ENCODE peak calls at places on chromosome 1, in eight cellular contexts. B is IMR-90, H is fibroblast of lung, G is PC-3, J is HepG2, E is Karpas-422, W is GM23338, A is DND-41. M is an unnamed sample. For H3K27me3 and H4K20me1, the result is how much of the 10 kb centered on the place peaks cover.

GRCh38 chr1:87410771-87411170 is 82.1 kb downstream of the LMO4 start:
- DNase-seq in B (peak), H (peak), G (no peak), J (no peak), E (peak), W (no peak), A (peak), M (no peak)

GRCh38 chr1:66247415-66248208 is 286.3 kb upstream of the SGIP1 start:
- DNase-seq in B (no peak), H (no peak), G (no peak), J (no peak), E (no peak), W (no peak), A (no peak), M (no peak)

GRCh38 chr1:8892026-8892425 is 13.5 kb upstream of the ENO1 start:
- DNase-seq in B (no peak), H (no peak), G (no peak), J (no peak), E (no peak), W (no peak), A (no peak), M (no peak)

GRCh38 chr1:205012416-205013140 is 30.4 kb upstream of the CNTN2 start:
- DNase-seq in B (no peak), H (no peak), G (no peak), J (no peak), E (no peak), W (no peak), A (no peak), M (no peak)

GRCh38 chr1:207034208-207034607 is 1.7 kb upstream of the C1orf116 start:
- DNase-seq in B (no peak), H (no peak), G (no peak), J (no peak), E (no peak), W (no peak), A (no peak), M (no peak)

GRCh38 chr1:176205322-176205914 is 1.7 kb downstream of the COP1 start:
- DNase-seq in B (peak), H (peak), G (peak), J (no peak), E (peak), W (no peak), A (no peak), M (peak)

GRCh38 chr1:24191860-24192259 is 4.8 kb upstream of the IFNLR1 start:
- DNase-seq in B (peak), H (peak), G (peak), J (no peak), E (peak), W (no peak), A (no peak), M (peak)

GRCh38 chr1:177975588-177976495 is 6.0 kb upstream of the SEC16B start:
- DNase-seq in B (peak), H (peak), G (no peak), J (no peak), E (no peak), W (no peak), A (no peak), M (no peak)

GRCh38 chr1:202648822-202649221 is 61.4 kb downstream of the SYT2 start:
- DNase-seq in B (no peak), H (no peak), G (no peak), J (no peak), E (no peak), W (no peak), A (no peak), M (no peak)

GRCh38 chr1:246794261-246795093 is 70.3 kb downstream of the SCCPDH start:
- DNase-seq in B (peak), H (peak), G (peak), J (no peak), E (no peak), W (no peak), A (no peak), M (peak)

DNA sequence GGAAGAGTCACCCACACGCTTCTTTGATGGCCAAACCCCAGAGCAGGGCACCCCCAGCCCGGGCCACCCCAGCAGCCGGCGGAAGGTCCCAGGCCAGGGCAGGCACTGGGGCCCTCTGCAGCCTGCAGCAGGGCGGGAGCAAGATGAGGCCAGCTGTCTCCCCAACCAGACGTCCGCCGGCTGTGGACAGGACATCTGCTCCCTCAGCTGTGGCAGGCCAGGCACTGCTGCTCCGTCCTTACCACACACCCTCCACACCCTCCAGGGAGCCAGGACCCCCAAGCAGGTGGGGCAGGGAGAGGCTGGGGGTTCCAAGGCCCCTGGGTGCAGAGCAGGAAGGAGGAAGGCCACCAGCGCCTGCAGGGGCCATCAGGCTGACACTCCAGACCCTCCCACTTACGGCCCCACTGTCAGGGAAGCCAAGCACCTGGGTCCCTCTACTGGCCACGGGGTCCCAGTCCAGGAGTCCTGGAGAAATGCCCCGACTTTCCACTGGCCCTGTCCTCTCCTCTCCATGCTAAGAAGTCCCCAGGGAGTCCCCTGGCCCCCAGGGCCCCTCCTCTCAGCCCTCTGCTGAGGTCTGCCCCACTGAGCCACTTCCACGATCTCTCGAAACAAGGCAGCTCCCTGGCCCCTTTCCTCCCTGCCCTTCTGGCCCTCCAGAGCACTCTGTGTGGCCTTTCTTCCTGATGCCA is 5.6 kb downstream of the WNT9A start:
- DNase-seq in B (no peak), H (no peak), G (no peak), J (no peak), E (no peak), W (peak), A (no peak), M (no peak)
- H3K27ac ChIP-seq in B (no peak), H (no peak), G (no peak), J (no peak), E (no peak), W (no peak), A (no peak), M (no peak)

DNA sequence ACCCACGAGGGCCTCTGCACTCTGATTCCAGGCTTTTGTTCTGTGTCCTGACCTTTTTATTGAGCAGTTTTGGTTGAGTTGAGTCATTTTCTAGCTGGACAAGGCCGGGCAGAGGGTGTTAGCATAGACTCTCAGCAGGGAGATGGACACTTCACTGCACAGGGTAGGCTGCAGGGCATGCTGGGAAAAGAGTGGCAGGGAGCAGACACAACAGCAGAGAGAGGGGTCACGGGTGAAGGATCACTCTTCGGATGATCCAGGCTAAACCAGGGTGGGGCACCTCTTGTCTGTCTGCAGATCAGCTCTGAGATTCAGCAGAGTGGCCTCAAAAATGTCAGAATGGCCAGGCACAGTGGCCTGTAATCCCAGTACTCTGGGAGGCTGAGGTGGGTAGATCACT is 144.5 kb downstream of the GRIK3 start:
- DNase-seq in B (no peak), H (no peak), G (no peak), J (no peak), E (no peak), W (no peak), A (no peak), M (no peak)
- H3K27me3 ChIP-seq in B (under half), H (under half), G (under half), J (under half), E (under half), W (under half), A (under half), M (under half)

DNA sequence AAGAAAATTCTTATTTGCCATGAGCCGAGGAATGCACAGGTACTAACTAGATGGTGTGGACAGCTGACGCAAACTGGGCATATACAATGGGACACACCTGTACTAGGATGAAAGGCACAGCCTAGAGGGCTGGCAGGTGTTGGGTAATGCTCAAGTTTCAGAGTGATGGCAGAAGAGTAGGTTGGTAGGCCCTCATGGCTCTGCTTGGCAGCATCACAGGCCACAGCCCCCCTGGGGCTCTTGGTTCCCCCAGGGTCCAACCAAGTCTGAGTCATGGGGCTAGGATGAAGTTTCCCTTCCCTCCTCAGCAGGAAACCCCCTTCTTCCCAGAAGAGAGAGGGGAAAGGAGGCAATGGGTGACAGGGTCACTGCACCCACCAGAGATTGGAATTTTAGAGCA is 35.2 kb downstream of the SPEN start:
- DNase-seq in B (no peak), H (no peak), G (no peak), J (no peak), E (peak), W (no peak), A (no peak), M (no peak)
- H4K20me1 ChIP-seq in B (under half), H (under half), G (under half), J (under half), E (under half), W (under half), A (half or more), M (under half)

DNA sequence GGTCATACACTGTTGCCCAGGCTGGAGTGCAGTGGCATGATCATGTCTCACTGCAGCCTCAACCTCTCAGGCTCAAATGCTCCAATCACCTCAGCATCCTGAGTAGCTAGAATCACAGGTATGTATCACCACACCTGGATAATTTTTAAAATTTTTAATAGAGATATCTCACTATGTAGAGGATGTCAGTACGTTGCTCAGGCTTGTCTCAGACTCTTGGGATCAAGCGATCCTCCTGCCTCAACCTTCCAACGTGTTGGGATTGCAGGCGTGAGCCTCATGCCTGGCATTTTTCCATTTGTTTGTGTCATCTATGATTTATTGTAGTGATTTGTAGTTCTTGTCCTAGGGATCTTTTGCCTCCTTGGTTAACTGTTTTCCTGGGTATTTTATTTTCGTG is 985.2 kb upstream of the B3GALT2 start:
- DNase-seq in B (no peak), H (no peak), G (no peak), J (no peak), E (no peak), W (no peak), A (no peak), M (no peak)
- H3K27ac ChIP-seq in B (no peak), H (no peak), G (no peak), J (no peak), E (no peak), W (no peak), A (no peak), M (no peak)

GRCh38 chr1:22626219-22626902 is 10.1 kb upstream of the C1QA start:
- DNase-seq in B (no peak), H (no peak), G (no peak), J (no peak), E (no peak), W (peak), A (no peak), M (no peak)
- H3K27me3 ChIP-seq in B (half or more), H (under half), G (under half), J (under half), E (under half), W (under half), A (under half), M (half or more)

GRCh38 chr1:229285424-229285823 is 14.5 kb downstream of the RAB4A start:
- DNase-seq in B (no peak), H (no peak), G (no peak), J (no peak), E (no peak), W (no peak), A (no peak), M (no peak)
- H4K20me1 ChIP-seq in B (under half), H (under half), G (under half), J (under half), E (under half), W (under half), A (under half), M (under half)

DNA sequence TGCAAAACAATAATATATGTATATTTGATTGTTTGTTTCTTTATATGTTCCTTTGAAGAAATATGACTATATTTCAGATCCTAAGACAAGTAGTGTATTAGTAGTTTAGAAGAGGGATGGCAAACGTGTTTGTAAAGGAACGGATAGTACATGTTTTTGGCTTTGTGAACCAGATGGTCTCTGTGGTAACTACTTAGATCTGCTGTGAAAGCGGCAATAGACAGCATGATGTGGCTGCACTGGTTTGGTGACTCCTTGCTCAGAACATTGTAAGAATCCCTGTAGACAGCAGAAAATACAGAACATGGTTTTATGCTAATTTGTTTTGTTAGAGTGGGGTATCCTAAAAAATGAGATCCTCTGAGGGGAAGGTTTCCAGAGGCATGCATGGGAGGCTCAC is 3.1 kb downstream of the ACADM start:
- DNase-seq in B (no peak), H (no peak), G (no peak), J (no peak), E (no peak), W (no peak), A (no peak), M (no peak)
- H3K27ac ChIP-seq in B (no peak), H (no peak), G (no peak), J (no peak), E (peak), W (no peak), A (no peak), M (no peak)

GRCh38 chr1:2988256-2988655 is 33.0 kb upstream of the ACTRT2 start:
- DNase-seq in B (no peak), H (no peak), G (no peak), J (no peak), E (no peak), W (no peak), A (no peak), M (no peak)
- H3K27me3 ChIP-seq in B (under half), H (under half), G (half or more), J (under half), E (under half), W (under half), A (under half), M (half or more)

DNA sequence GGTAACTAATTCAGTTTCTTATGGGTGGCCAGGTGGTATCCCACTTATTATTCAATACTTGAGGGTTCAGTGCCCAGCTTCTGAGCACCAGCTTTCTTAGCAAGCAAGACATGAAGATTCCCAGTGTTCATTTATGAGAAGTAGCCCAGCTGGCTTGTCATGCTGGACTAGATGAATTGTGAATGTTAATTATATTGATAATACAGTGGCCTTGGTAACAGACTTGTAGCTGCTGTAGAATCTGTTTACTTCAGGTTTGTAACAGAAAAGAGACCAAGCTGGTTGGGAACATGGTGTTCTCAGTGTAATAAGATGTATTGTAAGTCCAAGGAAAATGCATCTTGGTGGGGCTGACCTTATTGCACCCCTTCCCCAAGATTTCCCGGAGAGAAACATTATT is 10.1 kb downstream of the AHCYL1 start:
- DNase-seq in B (no peak), H (no peak), G (no peak), J (no peak), E (no peak), W (no peak), A (no peak), M (no peak)
- H4K20me1 ChIP-seq in B (half or more), H (under half), G (under half), J (under half), E (under half), W (under half), A (under half), M (under half)